ENCODE peak calls at places on chromosomes 7 and 10, in nine cellular contexts. H, K, X, I, Z, R, L, B and G are unnamed samples.

GRCh38 chr7:65251851-65252620 is 121.6 kb upstream of the ZNF92 start:
- DNase-seq in K (peak; percentile 15), H (peak; percentile 22), B (peak; percentile 78), I (peak; percentile 93), Z (peak; percentile 29), X (peak; percentile 69), L (peak; percentile 25), R (peak; percentile 86), G (no peak)

GRCh38 chr10:73591935-73592699 is 975 bp upstream of the USP54 start:
- DNase-seq in X (peak; percentile 52), H (peak; percentile 30), K (no peak), B (peak; percentile 71), Z (peak; percentile 67), I (peak; percentile 66), R (peak; percentile 71), L (peak; percentile 71), G (peak; percentile 38)

GRCh38 chr10:69406302-69406811 is 10.4 kb downstream of the TACR2 start:
- DNase-seq in B (no peak), H (no peak), Z (peak; percentile 69), R (no peak), L (peak; percentile 57), K (no peak), X (no peak), I (no peak), G (no peak)

GRCh38 chr10:98125940-98126631 is 8.4 kb upstream of the R3HCC1L start:
- DNase-seq in X (no peak), R (no peak), H (no peak), I (no peak), B (no peak), K (no peak), Z (no peak), L (no peak), G (no peak)

GRCh38 chr7:12524794-12525386 is 45.6 kb upstream of the SCIN start:
- DNase-seq in X (no peak), Z (no peak), R (no peak), B (peak; percentile 20), K (peak; percentile 31), I (no peak), H (peak; percentile 87), L (no peak), G (peak; percentile 17)

GRCh38 chr7:3416453-3416852 is 115.4 kb downstream of the SDK1 start:
- DNase-seq in L (no peak), K (no peak), R (no peak), H (no peak), Z (no peak), I (no peak), B (no peak), X (no peak), G (no peak)

GRCh38 chr10:48462482-48463020 is 142.3 kb downstream of the ARHGAP22 start:
- DNase-seq in L (no peak), Z (no peak), I (no peak), R (peak; percentile 44), B (no peak), K (no peak), X (no peak), H (no peak), G (no peak)

GRCh38 chr7:38659931-38660330 is 28.8 kb upstream of the AMPH start:
- DNase-seq in H (no peak), X (no peak), K (no peak), I (no peak), L (no peak), R (no peak), B (no peak), Z (no peak), G (no peak)

GRCh38 chr10:120996456-120997053 is 145.4 kb downstream of the WDR11 start:
- DNase-seq in K (no peak), X (no peak), H (no peak), B (no peak), I (no peak), Z (no peak), R (no peak), L (no peak), G (no peak)

GRCh38 chr7:14228341-14228740 is 238.9 kb upstream of the ETV1 start:
- DNase-seq in X (no peak), L (no peak), B (no peak), H (peak; percentile 57), I (no peak), R (no peak), K (no peak), Z (no peak), G (no peak)

GRCh38 chr10:80465839-80466590 is 11.9 kb downstream of the TSPAN14 start:
- DNase-seq in B (no peak), I (no peak), X (no peak), Z (no peak), L (no peak), R (no peak), K (no peak), H (no peak), G (no peak)

GRCh38 chr7:47360301-47360900 is 221.5 kb downstream of the TNS3 start:
- DNase-seq in H (no peak), L (no peak), Z (no peak), R (no peak), K (no peak), I (no peak), X (no peak), B (no peak), G (no peak)

GRCh38 chr7:47361746-47362215 is 220.1 kb downstream of the TNS3 start:
- DNase-seq in R (no peak), I (no peak), B (no peak), Z (peak; percentile 61), X (no peak), L (no peak), K (peak; percentile 49), H (peak; percentile 60), G (no peak)

GRCh38 chr7:47361229-47361628 is 220.7 kb downstream of the TNS3 start:
- DNase-seq in K (no peak), X (no peak), R (no peak), L (no peak), B (no peak), H (no peak), I (no peak), Z (no peak), G (no peak)

GRCh38 chr7:47366211-47366610 is 215.7 kb downstream of the TNS3 start:
- DNase-seq in I (no peak), X (no peak), Z (no peak), R (no peak), L (no peak), K (no peak), H (no peak), B (no peak), G (no peak)

GRCh38 chr7:47362984-47363383 is 218.9 kb downstream of the TNS3 start:
- DNase-seq in L (no peak), I (no peak), Z (no peak), H (no peak), X (no peak), K (no peak), B (no peak), R (no peak), G (no peak)
- TF ChIP-seq CTCF in L (no peak), I (no peak), Z (no peak), H (no peak), X (no peak), K (no peak), B (no peak), R (no peak), G (no peak)

GRCh38 chr10:103757531-103758293 is 97.7 kb downstream of the SH3PXD2A start:
- DNase-seq in H (peak; percentile 85), K (peak; percentile 47), Z (peak; percentile 67), B (no peak), X (no peak), I (no peak), L (no peak), R (no peak), G (no peak)

GRCh38 chr10:103761075-103761920 is 94.1 kb downstream of the SH3PXD2A start:
- DNase-seq in B (no peak), Z (no peak), H (no peak), I (no peak), L (no peak), X (no peak), K (no peak), R (no peak), G (no peak)

GRCh38 chr10:103756277-103756869 is 99.0 kb downstream of the SH3PXD2A start:
- DNase-seq in R (no peak), L (no peak), I (no peak), B (no peak), K (no peak), H (no peak), Z (no peak), X (no peak), G (no peak)

GRCh38 chr10:103758294-103758681 is 97.1 kb downstream of the SH3PXD2A start:
- DNase-seq in H (no peak), X (no peak), I (no peak), L (no peak), K (no peak), R (no peak), Z (no peak), B (no peak), G (no peak)

DNA sequence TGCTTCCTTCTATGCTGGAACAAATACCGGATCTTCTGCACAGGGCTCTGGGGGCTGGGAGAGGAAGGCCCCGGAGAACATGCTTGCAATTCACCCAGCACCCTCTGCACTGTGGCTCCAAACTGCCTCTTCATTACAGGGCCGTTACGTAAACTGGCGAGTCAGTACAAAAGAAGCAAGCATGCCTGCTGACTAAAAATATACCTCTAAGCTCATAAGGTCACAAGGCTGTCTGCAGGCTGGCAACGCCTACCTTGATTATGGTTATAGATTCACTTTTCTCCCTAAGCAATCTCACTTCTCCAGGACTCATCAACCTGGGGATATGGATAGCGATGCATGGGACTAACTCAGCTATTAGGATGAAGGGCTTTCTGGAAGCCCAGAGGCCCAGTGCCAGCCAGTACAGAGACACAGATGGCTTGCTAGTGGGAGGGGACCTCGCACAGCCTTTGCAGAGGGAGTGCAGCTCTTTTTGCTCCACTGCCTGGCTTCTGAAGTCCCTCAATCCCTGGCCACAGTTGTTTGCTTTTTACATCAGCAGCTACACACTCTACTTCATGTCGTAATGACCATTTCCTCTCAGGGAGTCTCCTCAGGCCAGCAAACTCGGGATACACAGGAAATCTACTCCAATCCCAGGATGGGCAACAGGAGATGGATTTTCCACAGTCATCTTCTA is 96.1 kb downstream of the SH3PXD2A start:
- DNase-seq in R (no peak), H (peak; percentile 86), X (no peak), Z (peak; percentile 85), K (no peak), B (no peak), L (peak; percentile 59), I (no peak), G (peak; percentile 52)
- TF ChIP-seq CTCF in R (no peak), H (no peak), X (no peak), Z (no peak), K (no peak), B (no peak), L (no peak), I (no peak), G (no peak)

GRCh38 chr10:124092270-124093075 is 925 bp downstream of the CHST15 start:
- DNase-seq in I (no peak), K (no peak), H (peak; percentile 41), Z (peak; percentile 66), R (peak; percentile 87), L (peak; percentile 49), X (peak; percentile 45), B (peak; percentile 16), G (peak; percentile 74)
- TF ChIP-seq CTCF in I (no peak), K (no peak), H (no peak), Z (peak; percentile 36), R (peak; percentile 24), L (no peak), X (no peak), B (no peak), G (no peak)

DNA sequence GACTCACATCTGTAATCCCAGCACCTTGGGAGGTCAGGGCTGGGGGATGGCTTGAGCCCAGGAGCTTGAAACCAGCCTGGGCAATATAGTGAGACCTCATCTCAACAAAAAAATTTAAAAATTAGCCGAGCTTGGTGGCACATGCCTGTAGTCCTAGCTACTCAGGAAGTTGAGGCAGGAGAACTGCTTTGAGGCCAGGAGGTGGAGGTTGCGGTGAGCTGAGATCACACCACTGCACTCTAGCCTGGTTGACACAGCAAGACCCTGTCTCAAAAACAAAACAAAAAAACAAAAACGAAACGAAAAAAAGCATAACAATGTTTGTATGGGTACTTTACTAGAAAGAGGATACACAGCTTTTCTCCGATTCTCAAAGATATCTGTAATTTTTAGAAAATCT is 31.8 kb downstream of the WNT16 start:
- DNase-seq in B (no peak), R (no peak), K (no peak), Z (no peak), L (no peak), X (no peak), I (no peak), H (no peak), G (no peak)
- TF ChIP-seq CTCF in B (no peak), R (no peak), K (no peak), Z (no peak), L (no peak), X (no peak), I (no peak), H (no peak), G (no peak)